ENCODE peak calls at places on chromosomes 5 and 9, in seven cellular contexts. One of them, this sample, is unnamed.

GRCh38 chr5:67552773-67553172 is 356.2 kb upstream of the CD180 start:
- DNase-seq in B cell: no peak
- DNase-seq in mammary epithelial cell: no peak
- DNase-seq in kidney epithelial cell: no peak
- DNase-seq in cardiac muscle cell: no peak
- DNase-seq in GM12865: no peak
- DNase-seq in Caco-2: peak
- DNase-seq in this sample: no peak

GRCh38 chr9:125361837-125362531 is 100.4 kb downstream of the GAPVD1 start:
- DNase-seq in B cell: no peak
- DNase-seq in Caco-2: no peak
- DNase-seq in cardiac muscle cell: peak
- DNase-seq in kidney epithelial cell: no peak
- DNase-seq in mammary epithelial cell: no peak
- DNase-seq in GM12865: peak
- DNase-seq in this sample: no peak

GRCh38 chr5:41532485-41532884 is 22.1 kb upstream of the PLCXD3 start:
- DNase-seq in cardiac muscle cell: no peak
- DNase-seq in kidney epithelial cell: no peak
- DNase-seq in mammary epithelial cell: no peak
- DNase-seq in GM12865: no peak
- DNase-seq in B cell: no peak
- DNase-seq in Caco-2: no peak
- DNase-seq in this sample: no peak

GRCh38 chr9:81772144-81772543 is 82.8 kb upstream of the TLE1 start:
- DNase-seq in kidney epithelial cell: peak
- DNase-seq in mammary epithelial cell: no peak
- DNase-seq in GM12865: no peak
- DNase-seq in Caco-2: no peak
- DNase-seq in cardiac muscle cell: no peak
- DNase-seq in B cell: no peak
- DNase-seq in this sample: no peak

GRCh38 chr9:17744786-17745185 is 165.9 kb downstream of the SH3GL2 start:
- DNase-seq in cardiac muscle cell: peak
- DNase-seq in Caco-2: no peak
- DNase-seq in kidney epithelial cell: no peak
- DNase-seq in GM12865: no peak
- DNase-seq in B cell: no peak
- DNase-seq in mammary epithelial cell: peak
- DNase-seq in this sample: peak

GRCh38 chr9:9079473-9079872 is 1279.9 kb upstream of the DMAC1 start:
- DNase-seq in mammary epithelial cell: no peak
- DNase-seq in B cell: no peak
- DNase-seq in Caco-2: no peak
- DNase-seq in GM12865: no peak
- DNase-seq in kidney epithelial cell: no peak
- DNase-seq in cardiac muscle cell: no peak
- DNase-seq in this sample: no peak

GRCh38 chr9:127058645-127059021 is 63.8 kb downstream of the ANGPTL2 start:
- DNase-seq in cardiac muscle cell: no peak
- DNase-seq in Caco-2: no peak
- DNase-seq in GM12865: no peak
- DNase-seq in B cell: no peak
- DNase-seq in kidney epithelial cell: no peak
- DNase-seq in mammary epithelial cell: no peak
- DNase-seq in this sample: no peak

GRCh38 chr5:40397976-40398375 is 281.7 kb upstream of the PTGER4 start:
- DNase-seq in mammary epithelial cell: no peak
- DNase-seq in kidney epithelial cell: no peak
- DNase-seq in B cell: no peak
- DNase-seq in cardiac muscle cell: no peak
- DNase-seq in Caco-2: no peak
- DNase-seq in GM12865: no peak
- DNase-seq in this sample: no peak

GRCh38 chr5:61293051-61293450 is 39.0 kb upstream of the ZSWIM6 start:
- DNase-seq in kidney epithelial cell: no peak
- DNase-seq in B cell: no peak
- DNase-seq in GM12865: no peak
- DNase-seq in mammary epithelial cell: no peak
- DNase-seq in Caco-2: no peak
- DNase-seq in cardiac muscle cell: no peak
- DNase-seq in this sample: no peak

GRCh38 chr5:67315082-67315801 is 118.6 kb upstream of the CD180 start:
- DNase-seq in B cell: no peak
- DNase-seq in cardiac muscle cell: peak
- DNase-seq in GM12865: no peak
- DNase-seq in mammary epithelial cell: peak
- DNase-seq in Caco-2: no peak
- DNase-seq in kidney epithelial cell: peak
- DNase-seq in this sample: no peak

GRCh38 chr5:57862471-57863282 is 380.1 kb upstream of the ACTBL2 start:
- DNase-seq in cardiac muscle cell: peak
- DNase-seq in GM12865: no peak
- DNase-seq in B cell: no peak
- DNase-seq in mammary epithelial cell: peak
- DNase-seq in Caco-2: peak
- DNase-seq in kidney epithelial cell: no peak
- DNase-seq in this sample: no peak

GRCh38 chr5:174723979-174724483 is 351 bp upstream of the MSX2 start:
- DNase-seq in mammary epithelial cell: peak
- DNase-seq in B cell: no peak
- DNase-seq in kidney epithelial cell: no peak
- DNase-seq in Caco-2: peak
- DNase-seq in GM12865: no peak
- DNase-seq in cardiac muscle cell: peak
- DNase-seq in this sample: no peak

GRCh38 chr9:77063645-77064285 is 44.3 kb downstream of the FOXB2 start:
- DNase-seq in B cell: no peak
- DNase-seq in cardiac muscle cell: peak
- DNase-seq in GM12865: no peak
- DNase-seq in Caco-2: no peak
- DNase-seq in kidney epithelial cell: no peak
- DNase-seq in mammary epithelial cell: peak
- DNase-seq in this sample: no peak

GRCh38 chr5:61163905-61164304 is 1.6 kb upstream of the SMIM15 start:
- DNase-seq in B cell: no peak
- DNase-seq in Caco-2: no peak
- DNase-seq in mammary epithelial cell: no peak
- DNase-seq in cardiac muscle cell: no peak
- DNase-seq in GM12865: no peak
- DNase-seq in kidney epithelial cell: no peak
- DNase-seq in this sample: no peak

GRCh38 chr5:178120661-178121357 is 7.5 kb downstream of the N4BP3 start:
- DNase-seq in Caco-2: peak
- DNase-seq in cardiac muscle cell: peak
- DNase-seq in GM12865: peak
- DNase-seq in mammary epithelial cell: no peak
- DNase-seq in kidney epithelial cell: peak
- DNase-seq in B cell: peak
- DNase-seq in this sample: peak

GRCh38 chr9:33419904-33420303 is 17.5 kb upstream of the AQP7 start:
- DNase-seq in mammary epithelial cell: no peak
- DNase-seq in GM12865: no peak
- DNase-seq in cardiac muscle cell: no peak
- DNase-seq in Caco-2: no peak
- DNase-seq in kidney epithelial cell: no peak
- DNase-seq in B cell: no peak
- DNase-seq in this sample: no peak

GRCh38 chr5:43063731-43064171 is 23.6 kb upstream of the ANXA2R start:
- DNase-seq in Caco-2: no peak
- DNase-seq in mammary epithelial cell: no peak
- DNase-seq in B cell: no peak
- DNase-seq in cardiac muscle cell: peak
- DNase-seq in GM12865: no peak
- DNase-seq in kidney epithelial cell: no peak
- DNase-seq in this sample: no peak

GRCh38 chr9:112858625-112859147 is 32.0 kb downstream of the SLC46A2 start:
- DNase-seq in kidney epithelial cell: no peak
- DNase-seq in GM12865: peak
- DNase-seq in cardiac muscle cell: peak
- DNase-seq in B cell: peak
- DNase-seq in mammary epithelial cell: peak
- DNase-seq in Caco-2: no peak
- DNase-seq in this sample: no peak

GRCh38 chr9:38009035-38009501 is 60.0 kb downstream of the SHB start:
- DNase-seq in mammary epithelial cell: no peak
- DNase-seq in B cell: no peak
- DNase-seq in GM12865: no peak
- DNase-seq in kidney epithelial cell: no peak
- DNase-seq in Caco-2: no peak
- DNase-seq in cardiac muscle cell: no peak
- DNase-seq in this sample: no peak

GRCh38 chr5:150053231-150053626 is 33.1 kb downstream of the CSF1R start:
- DNase-seq in Caco-2: no peak
- DNase-seq in mammary epithelial cell: peak
- DNase-seq in B cell: no peak
- DNase-seq in GM12865: no peak
- DNase-seq in cardiac muscle cell: peak
- DNase-seq in kidney epithelial cell: peak
- DNase-seq in this sample: no peak

GRCh38 chr9:121350993-121351561 is 19.0 kb downstream of the STOM start:
- DNase-seq in GM12865: no peak
- DNase-seq in cardiac muscle cell: peak
- DNase-seq in B cell: no peak
- DNase-seq in kidney epithelial cell: peak
- DNase-seq in Caco-2: no peak
- DNase-seq in mammary epithelial cell: peak
- DNase-seq in this sample: no peak

GRCh38 chr5:134462761-134463160 is 51.1 kb upstream of the CDKN2AIPNL start:
- DNase-seq in mammary epithelial cell: no peak
- DNase-seq in GM12865: no peak
- DNase-seq in B cell: no peak
- DNase-seq in cardiac muscle cell: no peak
- DNase-seq in kidney epithelial cell: no peak
- DNase-seq in Caco-2: no peak
- DNase-seq in this sample: no peak

GRCh38 chr9:102867488-102867887 is 127.6 kb upstream of the CYLC2 start:
- DNase-seq in cardiac muscle cell: no peak
- DNase-seq in Caco-2: peak
- DNase-seq in mammary epithelial cell: peak
- DNase-seq in B cell: no peak
- DNase-seq in kidney epithelial cell: peak
- DNase-seq in GM12865: no peak
- DNase-seq in this sample: no peak

GRCh38 chr5:168822745-168823281 is 243.6 kb upstream of the PANK3 start:
- DNase-seq in GM12865: peak
- DNase-seq in B cell: no peak
- DNase-seq in mammary epithelial cell: peak
- DNase-seq in Caco-2: no peak
- DNase-seq in cardiac muscle cell: peak
- DNase-seq in kidney epithelial cell: no peak
- DNase-seq in this sample: no peak

GRCh38 chr5:84885479-84886258 is 501.0 kb upstream of the EDIL3 start:
- DNase-seq in mammary epithelial cell: peak
- DNase-seq in Caco-2: no peak
- DNase-seq in GM12865: no peak
- DNase-seq in B cell: no peak
- DNase-seq in kidney epithelial cell: no peak
- DNase-seq in cardiac muscle cell: peak
- DNase-seq in this sample: no peak

GRCh38 chr9:87054999-87055686 is 107.8 kb upstream of the GAS1 start:
- DNase-seq in mammary epithelial cell: no peak
- DNase-seq in GM12865: no peak
- DNase-seq in kidney epithelial cell: no peak
- DNase-seq in B cell: no peak
- DNase-seq in cardiac muscle cell: peak
- DNase-seq in Caco-2: no peak
- DNase-seq in this sample: no peak

GRCh38 chr5:17738461-17738860 is 104.2 kb downstream of the TAF11L14 start:
- DNase-seq in GM12865: no peak
- DNase-seq in kidney epithelial cell: no peak
- DNase-seq in cardiac muscle cell: no peak
- DNase-seq in Caco-2: no peak
- DNase-seq in mammary epithelial cell: no peak
- DNase-seq in B cell: no peak
- DNase-seq in this sample: no peak

GRCh38 chr5:146656638-146657037 is 140.6 kb upstream of the GPR151 start:
- DNase-seq in GM12865: no peak
- DNase-seq in Caco-2: no peak
- DNase-seq in B cell: no peak
- DNase-seq in mammary epithelial cell: no peak
- DNase-seq in cardiac muscle cell: no peak
- DNase-seq in kidney epithelial cell: no peak
- DNase-seq in this sample: no peak

GRCh38 chr5:146662229-146662628 is 146.2 kb upstream of the GPR151 start:
- DNase-seq in Caco-2: no peak
- DNase-seq in B cell: no peak
- DNase-seq in kidney epithelial cell: no peak
- DNase-seq in cardiac muscle cell: peak
- DNase-seq in mammary epithelial cell: peak
- DNase-seq in GM12865: peak
- DNase-seq in this sample: no peak

GRCh38 chr5:146660381-146660960 is 144.5 kb upstream of the GPR151 start:
- DNase-seq in kidney epithelial cell: no peak
- DNase-seq in Caco-2: no peak
- DNase-seq in mammary epithelial cell: no peak
- DNase-seq in cardiac muscle cell: no peak
- DNase-seq in B cell: no peak
- DNase-seq in GM12865: no peak
- DNase-seq in this sample: no peak

GRCh38 chr5:146659961-146660360 is 144.0 kb upstream of the GPR151 start:
- DNase-seq in kidney epithelial cell: no peak
- DNase-seq in B cell: no peak
- DNase-seq in cardiac muscle cell: no peak
- DNase-seq in GM12865: no peak
- DNase-seq in mammary epithelial cell: no peak
- DNase-seq in Caco-2: no peak
- DNase-seq in this sample: no peak
- TF ChIP-seq CTCF in kidney epithelial cell: no peak
- TF ChIP-seq CTCF in B cell: no peak
- TF ChIP-seq CTCF in cardiac muscle cell: no peak
- TF ChIP-seq CTCF in GM12865: no peak
- TF ChIP-seq CTCF in mammary epithelial cell: no peak
- TF ChIP-seq CTCF in Caco-2: no peak
- TF ChIP-seq CTCF in this sample: no peak

GRCh38 chr9:113931140-113931539 is 55.0 kb downstream of the ZNF618 start:
- DNase-seq in Caco-2: no peak
- DNase-seq in kidney epithelial cell: no peak
- DNase-seq in cardiac muscle cell: no peak
- DNase-seq in mammary epithelial cell: no peak
- DNase-seq in GM12865: no peak
- DNase-seq in B cell: no peak
- DNase-seq in this sample: no peak
- TF ChIP-seq CTCF in Caco-2: no peak
- TF ChIP-seq CTCF in kidney epithelial cell: no peak
- TF ChIP-seq CTCF in cardiac muscle cell: no peak
- TF ChIP-seq CTCF in mammary epithelial cell: no peak
- TF ChIP-seq CTCF in GM12865: no peak
- TF ChIP-seq CTCF in B cell: no peak
- TF ChIP-seq CTCF in this sample: no peak

GRCh38 chr9:137669261-137669672 is 50.5 kb downstream of the EHMT1 start:
- DNase-seq in cardiac muscle cell: no peak
- DNase-seq in kidney epithelial cell: no peak
- DNase-seq in mammary epithelial cell: no peak
- DNase-seq in Caco-2: no peak
- DNase-seq in B cell: no peak
- DNase-seq in GM12865: peak
- DNase-seq in this sample: no peak
- TF ChIP-seq CTCF in cardiac muscle cell: no peak
- TF ChIP-seq CTCF in kidney epithelial cell: no peak
- TF ChIP-seq CTCF in mammary epithelial cell: no peak
- TF ChIP-seq CTCF in Caco-2: no peak
- TF ChIP-seq CTCF in B cell: no peak
- TF ChIP-seq CTCF in GM12865: no peak
- TF ChIP-seq CTCF in this sample: no peak

GRCh38 chr5:122120957-122121356 is 8.4 kb upstream of the ZNF474 start:
- DNase-seq in mammary epithelial cell: peak
- DNase-seq in kidney epithelial cell: peak
- DNase-seq in GM12865: no peak
- DNase-seq in B cell: no peak
- DNase-seq in cardiac muscle cell: no peak
- DNase-seq in Caco-2: no peak
- DNase-seq in this sample: no peak
- TF ChIP-seq CTCF in mammary epithelial cell: no peak
- TF ChIP-seq CTCF in kidney epithelial cell: no peak
- TF ChIP-seq CTCF in GM12865: no peak
- TF ChIP-seq CTCF in B cell: no peak
- TF ChIP-seq CTCF in cardiac muscle cell: no peak
- TF ChIP-seq CTCF in Caco-2: no peak
- TF ChIP-seq CTCF in this sample: no peak